ENCODE peak calls at places on chromosomes 2 and 18, in eight cellular contexts. One of them, this sample, is unnamed.

GRCh38 chr2:197710424-197711042 is 5.4 kb downstream of the MARS2 start:
- DNase-seq in DND-41: no peak
- DNase-seq in GM06990: peak; percentile 56
- DNase-seq in adrenal gland: no peak
- DNase-seq in thyroid gland: no peak
- DNase-seq in PC-3: no peak
- DNase-seq in body of pancreas: no peak
- DNase-seq in bronchial epithelial cell: no peak
- DNase-seq in this sample: no peak

GRCh38 chr2:239772721-239773120 is 252.4 kb downstream of the NDUFA10 start:
- DNase-seq in DND-41: no peak
- DNase-seq in GM06990: no peak
- DNase-seq in adrenal gland: no peak
- DNase-seq in thyroid gland: no peak
- DNase-seq in PC-3: no peak
- DNase-seq in body of pancreas: no peak
- DNase-seq in bronchial epithelial cell: no peak
- DNase-seq in this sample: no peak

GRCh38 chr2:197827618-197828017 is 23.2 kb downstream of the PLCL1 start:
- DNase-seq in DND-41: no peak
- DNase-seq in GM06990: no peak
- DNase-seq in adrenal gland: no peak
- DNase-seq in thyroid gland: no peak
- DNase-seq in PC-3: no peak
- DNase-seq in body of pancreas: no peak
- DNase-seq in bronchial epithelial cell: no peak
- DNase-seq in this sample: no peak

GRCh38 chr2:23601301-23601965 is 216.5 kb downstream of the KLHL29 start:
- DNase-seq in DND-41: no peak
- DNase-seq in GM06990: no peak
- DNase-seq in adrenal gland: no peak
- DNase-seq in thyroid gland: no peak
- DNase-seq in PC-3: no peak
- DNase-seq in body of pancreas: no peak
- DNase-seq in bronchial epithelial cell: no peak
- DNase-seq in this sample: no peak

GRCh38 chr2:17583166-17583565 is 42.7 kb downstream of the VSNL1 start:
- DNase-seq in DND-41: no peak
- DNase-seq in GM06990: no peak
- DNase-seq in adrenal gland: no peak
- DNase-seq in thyroid gland: no peak
- DNase-seq in PC-3: no peak
- DNase-seq in body of pancreas: no peak
- DNase-seq in bronchial epithelial cell: peak; percentile 76
- DNase-seq in this sample: no peak

GRCh38 chr2:232341061-232341738 is 37.4 kb upstream of the ALPP start:
- DNase-seq in DND-41: no peak
- DNase-seq in GM06990: no peak
- DNase-seq in adrenal gland: peak; percentile 1
- DNase-seq in thyroid gland: no peak
- DNase-seq in PC-3: peak; percentile 5
- DNase-seq in body of pancreas: no peak
- DNase-seq in bronchial epithelial cell: no peak
- DNase-seq in this sample: no peak

GRCh38 chr2:42809876-42810125 is 17.4 kb upstream of the HAAO start:
- DNase-seq in DND-41: no peak
- DNase-seq in GM06990: no peak
- DNase-seq in adrenal gland: peak; percentile 90
- DNase-seq in thyroid gland: peak; percentile 88
- DNase-seq in PC-3: peak; percentile 73
- DNase-seq in body of pancreas: peak; percentile 86
- DNase-seq in bronchial epithelial cell: no peak
- DNase-seq in this sample: peak; percentile 86

GRCh38 chr2:187422277-187422676 is 25.8 kb downstream of the CALCRL start:
- DNase-seq in DND-41: no peak
- DNase-seq in GM06990: no peak
- DNase-seq in adrenal gland: no peak
- DNase-seq in thyroid gland: no peak
- DNase-seq in PC-3: no peak
- DNase-seq in body of pancreas: no peak
- DNase-seq in bronchial epithelial cell: peak; percentile 40
- DNase-seq in this sample: no peak

GRCh38 chr2:148614024-148614331 is 30.6 kb upstream of the EPC2 start:
- DNase-seq in DND-41: no peak
- DNase-seq in GM06990: no peak
- DNase-seq in adrenal gland: no peak
- DNase-seq in thyroid gland: peak; percentile 21
- DNase-seq in PC-3: peak; percentile 22
- DNase-seq in body of pancreas: no peak
- DNase-seq in bronchial epithelial cell: peak; percentile 17
- DNase-seq in this sample: no peak

GRCh38 chr2:232543928-232544631 is 4.6 kb downstream of the CHRNG start:
- DNase-seq in DND-41: no peak
- DNase-seq in GM06990: no peak
- DNase-seq in adrenal gland: no peak
- DNase-seq in thyroid gland: no peak
- DNase-seq in PC-3: no peak
- DNase-seq in body of pancreas: no peak
- DNase-seq in bronchial epithelial cell: no peak
- DNase-seq in this sample: no peak

GRCh38 chr2:73970850-73971471 is 13.7 kb upstream of the TET3 start:
- DNase-seq in DND-41: peak; percentile 83
- DNase-seq in GM06990: peak; percentile 66
- DNase-seq in adrenal gland: peak; percentile 90
- DNase-seq in thyroid gland: peak; percentile 86
- DNase-seq in PC-3: no peak
- DNase-seq in body of pancreas: peak; percentile 94
- DNase-seq in bronchial epithelial cell: no peak
- DNase-seq in this sample: peak; percentile 75

GRCh38 chr2:39470580-39470979 is 33.5 kb upstream of the MAP4K3 start:
- DNase-seq in DND-41: no peak
- DNase-seq in GM06990: no peak
- DNase-seq in adrenal gland: no peak
- DNase-seq in thyroid gland: no peak
- DNase-seq in PC-3: no peak
- DNase-seq in body of pancreas: no peak
- DNase-seq in bronchial epithelial cell: no peak
- DNase-seq in this sample: no peak

GRCh38 chr2:119888673-119889072 is 124.2 kb upstream of the EPB41L5 start:
- DNase-seq in DND-41: no peak
- DNase-seq in GM06990: no peak
- DNase-seq in adrenal gland: no peak
- DNase-seq in thyroid gland: no peak
- DNase-seq in PC-3: peak; percentile 18
- DNase-seq in body of pancreas: no peak
- DNase-seq in bronchial epithelial cell: no peak
- DNase-seq in this sample: no peak

GRCh38 chr2:226030369-226031077 is 631.0 kb downstream of the NYAP2 start:
- DNase-seq in DND-41: no peak
- DNase-seq in GM06990: no peak
- DNase-seq in adrenal gland: no peak
- DNase-seq in thyroid gland: peak; percentile 35
- DNase-seq in PC-3: no peak
- DNase-seq in body of pancreas: no peak
- DNase-seq in bronchial epithelial cell: no peak
- DNase-seq in this sample: no peak

GRCh38 chr18:56083889-56084288 is 495.9 kb upstream of the TCF4 start:
- DNase-seq in DND-41: no peak
- DNase-seq in GM06990: no peak
- DNase-seq in adrenal gland: no peak
- DNase-seq in thyroid gland: no peak
- DNase-seq in PC-3: no peak
- DNase-seq in body of pancreas: no peak
- DNase-seq in bronchial epithelial cell: no peak
- DNase-seq in this sample: no peak

GRCh38 chr2:102063360-102063947 is 71.7 kb downstream of the IL1R2 start:
- DNase-seq in DND-41: no peak
- DNase-seq in GM06990: no peak
- DNase-seq in adrenal gland: peak; percentile 91
- DNase-seq in thyroid gland: peak; percentile 35
- DNase-seq in PC-3: no peak
- DNase-seq in body of pancreas: peak; percentile 54
- DNase-seq in bronchial epithelial cell: no peak
- DNase-seq in this sample: peak; percentile 77

GRCh38 chr2:237305579-237305978 is 108.4 kb downstream of the COL6A3 start:
- DNase-seq in DND-41: no peak
- DNase-seq in GM06990: no peak
- DNase-seq in adrenal gland: no peak
- DNase-seq in thyroid gland: no peak
- DNase-seq in PC-3: no peak
- DNase-seq in body of pancreas: no peak
- DNase-seq in bronchial epithelial cell: no peak
- DNase-seq in this sample: no peak

GRCh38 chr2:138319616-138320015 is 182.0 kb upstream of the SPOPL start:
- DNase-seq in DND-41: no peak
- DNase-seq in GM06990: no peak
- DNase-seq in adrenal gland: no peak
- DNase-seq in thyroid gland: no peak
- DNase-seq in PC-3: no peak
- DNase-seq in body of pancreas: no peak
- DNase-seq in bronchial epithelial cell: no peak
- DNase-seq in this sample: no peak

DNA sequence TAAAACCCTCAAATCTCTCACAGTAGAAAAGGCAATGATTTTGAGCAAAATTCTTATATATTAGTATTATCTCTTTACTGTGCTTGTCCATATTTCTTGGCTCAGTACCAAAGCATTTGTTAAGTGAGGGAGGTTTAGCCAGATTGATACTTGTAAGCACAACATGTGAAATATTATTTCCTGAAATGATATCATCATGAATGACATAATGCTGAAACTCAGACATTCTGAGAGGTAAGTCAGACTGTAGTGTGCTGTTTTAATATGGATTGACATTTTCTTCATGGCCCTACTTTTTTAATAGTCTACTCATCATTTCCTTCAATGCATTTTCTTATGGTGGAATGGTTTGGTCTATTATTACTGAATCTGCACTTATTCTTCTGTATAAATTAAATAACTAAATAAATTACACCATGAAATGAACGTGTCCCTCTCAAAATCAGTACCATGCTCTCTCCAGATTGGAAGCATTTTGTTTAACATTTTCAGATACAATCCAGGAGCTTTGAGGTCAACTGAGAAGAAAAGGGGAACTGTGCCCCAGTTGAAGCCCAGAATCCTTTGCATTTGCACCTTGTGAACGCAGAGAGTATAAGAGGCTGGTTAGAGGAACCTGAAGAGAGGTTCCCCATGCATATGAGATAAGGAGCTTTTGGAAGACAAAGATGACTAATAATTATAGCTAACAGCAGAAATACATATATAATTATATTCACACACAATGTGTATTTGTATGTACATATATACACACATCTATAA is 50.1 kb upstream of the CRACDL start:
- DNase-seq in DND-41: no peak
- DNase-seq in GM06990: no peak
- DNase-seq in adrenal gland: no peak
- DNase-seq in thyroid gland: no peak
- DNase-seq in PC-3: no peak
- DNase-seq in body of pancreas: no peak
- DNase-seq in bronchial epithelial cell: peak; percentile 83
- DNase-seq in this sample: no peak
- H3K36me3 ChIP-seq in DND-41: no peaks in the 10 kb centered on the region
- H3K36me3 ChIP-seq in GM06990: no peaks in the 10 kb centered on the region
- H3K36me3 ChIP-seq in adrenal gland: no peaks in the 10 kb centered on the region
- H3K36me3 ChIP-seq in thyroid gland: no peaks in the 10 kb centered on the region
- H3K36me3 ChIP-seq in PC-3: no peaks in the 10 kb centered on the region
- H3K36me3 ChIP-seq in body of pancreas: no peaks in the 10 kb centered on the region
- H3K36me3 ChIP-seq in bronchial epithelial cell: no peaks in the 10 kb centered on the region
- H3K36me3 ChIP-seq in this sample: no peaks in the 10 kb centered on the region

DNA sequence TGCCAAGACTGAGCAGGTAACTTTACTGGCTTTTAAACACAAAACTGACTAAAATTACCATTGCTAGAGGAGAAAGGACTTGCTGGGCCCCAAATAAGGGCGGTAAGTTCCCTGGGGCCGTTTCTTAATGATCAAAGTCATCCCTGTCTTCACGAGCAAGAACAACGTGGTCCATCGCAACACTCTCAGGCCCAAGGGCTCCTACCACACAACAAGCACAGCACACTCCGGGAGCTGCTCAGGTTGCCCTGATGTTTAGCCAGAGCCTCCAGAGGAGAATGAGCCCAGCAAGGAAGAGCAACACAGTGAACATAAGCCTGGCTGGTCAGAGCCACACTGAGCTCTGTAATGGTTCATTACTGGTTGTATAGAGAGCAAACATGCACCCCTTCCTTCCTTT is 102.7 kb downstream of the DYNC1I2 start:
- DNase-seq in DND-41: no peak
- DNase-seq in GM06990: no peak
- DNase-seq in adrenal gland: no peak
- DNase-seq in thyroid gland: no peak
- DNase-seq in PC-3: no peak
- DNase-seq in body of pancreas: no peak
- DNase-seq in bronchial epithelial cell: no peak
- DNase-seq in this sample: no peak
- H3K36me3 ChIP-seq in DND-41: peaks cover 76% of the 10 kb centered on the region
- H3K36me3 ChIP-seq in GM06990: peaks cover 13% of the 10 kb centered on the region
- H3K36me3 ChIP-seq in adrenal gland: no peaks in the 10 kb centered on the region
- H3K36me3 ChIP-seq in thyroid gland: peaks cover 36% of the 10 kb centered on the region
- H3K36me3 ChIP-seq in PC-3: peaks cover 15% of the 10 kb centered on the region
- H3K36me3 ChIP-seq in body of pancreas: peaks cover 1% of the 10 kb centered on the region
- H3K36me3 ChIP-seq in bronchial epithelial cell: peaks cover 15% of the 10 kb centered on the region
- H3K36me3 ChIP-seq in this sample: peaks cover 45% of the 10 kb centered on the region

DNA sequence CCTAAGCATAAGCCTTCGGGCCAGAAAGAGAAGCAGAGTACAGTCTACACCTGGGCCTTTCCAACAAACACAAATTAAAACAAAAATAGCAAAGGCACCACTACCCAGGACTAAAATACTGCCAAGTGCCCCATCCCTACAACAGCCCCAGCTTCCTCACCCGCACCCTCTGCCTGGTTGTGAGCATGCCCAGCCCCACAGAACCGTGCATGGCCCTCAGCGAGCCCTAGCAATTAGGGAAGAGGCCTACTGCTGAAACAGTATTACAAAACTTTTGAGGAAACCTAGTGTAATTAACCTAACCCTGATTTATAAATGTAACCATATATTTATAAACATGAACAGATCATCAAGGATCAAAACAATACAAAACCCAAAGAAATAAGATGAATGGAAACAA is 44.2 kb downstream of the FARSB start:
- DNase-seq in DND-41: no peak
- DNase-seq in GM06990: no peak
- DNase-seq in adrenal gland: no peak
- DNase-seq in thyroid gland: no peak
- DNase-seq in PC-3: no peak
- DNase-seq in body of pancreas: no peak
- DNase-seq in bronchial epithelial cell: no peak
- DNase-seq in this sample: no peak
- H3K36me3 ChIP-seq in DND-41: peaks cover 73% of the 10 kb centered on the region
- H3K36me3 ChIP-seq in GM06990: peaks cover 4% of the 10 kb centered on the region
- H3K36me3 ChIP-seq in adrenal gland: no peaks in the 10 kb centered on the region
- H3K36me3 ChIP-seq in thyroid gland: peaks cover 9% of the 10 kb centered on the region
- H3K36me3 ChIP-seq in PC-3: peaks cover 57% of the 10 kb centered on the region
- H3K36me3 ChIP-seq in body of pancreas: peaks cover 2% of the 10 kb centered on the region
- H3K36me3 ChIP-seq in bronchial epithelial cell: peaks cover 3% of the 10 kb centered on the region
- H3K36me3 ChIP-seq in this sample: peaks cover 16% of the 10 kb centered on the region

DNA sequence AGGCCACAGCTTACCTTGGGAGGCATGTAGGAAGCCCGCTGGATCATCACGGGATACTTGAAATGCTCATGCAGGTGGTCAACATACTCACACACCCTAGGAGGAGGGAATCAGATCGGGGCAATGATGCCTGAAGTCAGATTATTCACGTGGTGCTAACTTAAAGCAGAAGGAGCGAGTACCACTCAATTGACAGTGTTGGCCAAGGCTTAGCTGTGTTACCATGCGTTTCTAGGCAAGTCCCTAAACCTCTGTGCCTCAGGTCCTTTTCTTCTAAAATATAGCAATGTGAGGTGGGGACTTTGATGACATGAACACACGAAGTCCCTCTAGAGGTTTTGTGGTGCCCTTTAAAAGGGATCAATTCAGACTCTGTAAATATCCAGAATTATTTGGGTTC is 17.9 kb downstream of the TYMS start:
- DNase-seq in DND-41: no peak
- DNase-seq in GM06990: no peak
- DNase-seq in adrenal gland: no peak
- DNase-seq in thyroid gland: no peak
- DNase-seq in PC-3: no peak
- DNase-seq in body of pancreas: no peak
- DNase-seq in bronchial epithelial cell: no peak
- DNase-seq in this sample: no peak
- H3K36me3 ChIP-seq in DND-41: peaks cover 85% of the 10 kb centered on the region
- H3K36me3 ChIP-seq in GM06990: peaks cover 20% of the 10 kb centered on the region
- H3K36me3 ChIP-seq in adrenal gland: no peaks in the 10 kb centered on the region
- H3K36me3 ChIP-seq in thyroid gland: peaks cover 57% of the 10 kb centered on the region
- H3K36me3 ChIP-seq in PC-3: peaks cover 55% of the 10 kb centered on the region
- H3K36me3 ChIP-seq in body of pancreas: peaks cover 13% of the 10 kb centered on the region
- H3K36me3 ChIP-seq in bronchial epithelial cell: peaks cover 16% of the 10 kb centered on the region
- H3K36me3 ChIP-seq in this sample: peaks cover 27% of the 10 kb centered on the region